ENCODE peak calls at places on chromosomes 6 and 20, in seven cellular contexts. M is uterus, O is gastrocnemius medialis, L is esophagus squamous epithelium, A is A549, K is tibial nerve, V is IMR-90. J is an unnamed sample.

GRCh38 chr20:49570161-49570827 is 2.4 kb upstream of the PTGIS start:
- DNase-seq in M (no peak), O (no peak), L (no peak), A (no peak), K (no peak), V (no peak), J (no peak)

GRCh38 chr20:38799248-38799647 is 6.2 kb upstream of the PPP1R16B start:
- DNase-seq in M (peak), O (no peak), L (no peak), A (no peak), K (no peak), V (no peak), J (no peak)

GRCh38 chr20:19026901-19027644 is 185.4 kb upstream of the SLC24A3 start:
- DNase-seq in M (no peak), O (no peak), L (no peak), A (no peak), K (no peak), V (no peak), J (no peak)

GRCh38 chr6:1086446-1086845 is 225.5 kb upstream of the FOXQ1 start:
- DNase-seq in M (no peak), O (no peak), L (no peak), A (no peak), K (no peak), V (no peak), J (no peak)

GRCh38 chr6:46184114-46184513 is 13.3 kb upstream of the ENPP5 start:
- DNase-seq in M (no peak), O (no peak), L (no peak), A (no peak), K (no peak), V (peak), J (no peak)

GRCh38 chr6:68880050-68880449 is 245.0 kb downstream of the ADGRB3 start:
- DNase-seq in M (no peak), O (no peak), L (no peak), A (no peak), K (no peak), V (no peak), J (no peak)

GRCh38 chr20:45987108-45987780 is 15.2 kb upstream of the ZNF335 start:
- DNase-seq in M (no peak), O (peak), L (no peak), A (peak), K (peak), V (peak), J (no peak)

GRCh38 chr20:38724603-38725457 is 544 bp downstream of the SLC32A1 start:
- DNase-seq in M (no peak), O (no peak), L (no peak), A (no peak), K (no peak), V (no peak), J (no peak)

GRCh38 chr6:135423649-135424128 is 73.9 kb downstream of the AHI1 start:
- DNase-seq in M (no peak), O (no peak), L (no peak), A (peak), K (no peak), V (peak), J (no peak)

GRCh38 chr6:132192646-132193045 is 208.6 kb downstream of the MOXD1 start:
- DNase-seq in M (no peak), O (no peak), L (no peak), A (no peak), K (no peak), V (no peak), J (no peak)

GRCh38 chr6:145836170-145836569 is 21.6 kb upstream of the FBXO30 start:
- DNase-seq in M (no peak), O (peak), L (no peak), A (no peak), K (no peak), V (peak), J (no peak)

GRCh38 chr20:51573576-51574243 is 31.2 kb upstream of the NFATC2 start:
- DNase-seq in M (no peak), O (peak), L (no peak), A (no peak), K (peak), V (no peak), J (no peak)

GRCh38 chr20:9258891-9259290 is 190.0 kb downstream of the PLCB4 start:
- DNase-seq in M (no peak), O (no peak), L (no peak), A (no peak), K (no peak), V (no peak), J (no peak)

GRCh38 chr6:42974919-42975505 is 4.0 kb downstream of the PEX6 start:
- DNase-seq in M (no peak), O (no peak), L (no peak), A (no peak), K (no peak), V (no peak), J (no peak)
- TF ChIP-seq POLR2A in M (no peak), O (no peak), L (no peak), A (no peak), K (no peak), V (no peak), J (no peak)

GRCh38 chr6:150627154-150627553 is 27.5 kb downstream of the PLEKHG1 start:
- DNase-seq in M (no peak), O (no peak), L (no peak), A (no peak), K (no peak), V (no peak), J (no peak)
- H3K27ac ChIP-seq in M (peak), O (no peak), L (no peak), A (no peak), K (no peak), V (no peak), J (peak)

DNA sequence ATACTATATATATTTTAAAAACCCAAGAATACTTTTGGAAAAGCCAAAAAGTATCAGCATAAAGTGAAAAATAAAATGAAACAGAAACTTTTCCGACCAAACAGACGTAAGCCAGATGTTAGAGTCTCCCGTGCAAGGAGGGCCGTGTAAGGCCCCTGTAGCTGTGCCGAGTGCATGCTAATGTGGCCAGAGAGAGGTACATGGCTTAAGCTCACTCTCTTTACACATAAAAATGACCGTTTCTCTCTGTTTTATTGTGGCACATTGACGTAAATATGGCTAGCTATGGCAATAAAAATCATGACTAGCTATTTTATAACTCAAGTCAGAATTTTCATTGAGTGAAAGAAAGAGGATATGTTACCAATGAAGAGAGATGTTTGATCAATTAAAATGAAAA is 140.2 kb upstream of the GMDS start:
- DNase-seq in M (no peak), O (no peak), L (no peak), A (no peak), K (no peak), V (no peak), J (no peak)
- TF ChIP-seq POLR2A in M (no peak), O (no peak), L (no peak), A (no peak), K (no peak), V (no peak), J (no peak)

GRCh38 chr6:108707328-108707976 is 140.8 kb upstream of the ARMC2 start:
- DNase-seq in M (no peak), O (no peak), L (no peak), A (no peak), K (no peak), V (peak), J (no peak)
- H3K27ac ChIP-seq in M (no peak), O (no peak), L (no peak), A (no peak), K (no peak), V (no peak), J (peak)

GRCh38 chr20:2527762-2528161 is 8.6 kb upstream of the TMC2 start:
- DNase-seq in M (no peak), O (no peak), L (no peak), A (no peak), K (no peak), V (no peak), J (no peak)

GRCh38 chr20:2528671-2529070 is 7.7 kb upstream of the TMC2 start:
- DNase-seq in M (no peak), O (no peak), L (no peak), A (no peak), K (no peak), V (no peak), J (no peak)

GRCh38 chr20:2523919-2524434 is 12.4 kb upstream of the TMC2 start:
- DNase-seq in M (no peak), O (no peak), L (no peak), A (no peak), K (no peak), V (no peak), J (no peak)

GRCh38 chr20:2521369-2522305 is 12.9 kb upstream of the ZNF343 start:
- DNase-seq in M (no peak), O (no peak), L (no peak), A (peak), K (no peak), V (peak), J (no peak)

GRCh38 chr20:2524435-2525272 is 11.7 kb upstream of the TMC2 start:
- DNase-seq in M (peak), O (peak), L (no peak), A (peak), K (peak), V (peak), J (peak)
- TF ChIP-seq POLR2A in M (peak), O (peak), L (no peak), A (no peak), K (no peak), V (peak), J (peak)

GRCh38 chr20:63688234-63689045 is 8.0 kb upstream of the TNFRSF6B start:
- DNase-seq in M (no peak), O (no peak), L (no peak), A (no peak), K (no peak), V (no peak), J (no peak)

GRCh38 chr20:63686094-63686491 is 10.4 kb upstream of the TNFRSF6B start:
- DNase-seq in M (no peak), O (no peak), L (no peak), A (no peak), K (no peak), V (no peak), J (no peak)

GRCh38 chr20:63689046-63690000 is 7.1 kb upstream of the TNFRSF6B start:
- DNase-seq in M (no peak), O (no peak), L (no peak), A (no peak), K (no peak), V (no peak), J (no peak)

GRCh38 chr20:63686492-63687321 is 9.7 kb upstream of the TNFRSF6B start:
- DNase-seq in M (peak), O (peak), L (no peak), A (peak), K (peak), V (peak), J (no peak)

DNA sequence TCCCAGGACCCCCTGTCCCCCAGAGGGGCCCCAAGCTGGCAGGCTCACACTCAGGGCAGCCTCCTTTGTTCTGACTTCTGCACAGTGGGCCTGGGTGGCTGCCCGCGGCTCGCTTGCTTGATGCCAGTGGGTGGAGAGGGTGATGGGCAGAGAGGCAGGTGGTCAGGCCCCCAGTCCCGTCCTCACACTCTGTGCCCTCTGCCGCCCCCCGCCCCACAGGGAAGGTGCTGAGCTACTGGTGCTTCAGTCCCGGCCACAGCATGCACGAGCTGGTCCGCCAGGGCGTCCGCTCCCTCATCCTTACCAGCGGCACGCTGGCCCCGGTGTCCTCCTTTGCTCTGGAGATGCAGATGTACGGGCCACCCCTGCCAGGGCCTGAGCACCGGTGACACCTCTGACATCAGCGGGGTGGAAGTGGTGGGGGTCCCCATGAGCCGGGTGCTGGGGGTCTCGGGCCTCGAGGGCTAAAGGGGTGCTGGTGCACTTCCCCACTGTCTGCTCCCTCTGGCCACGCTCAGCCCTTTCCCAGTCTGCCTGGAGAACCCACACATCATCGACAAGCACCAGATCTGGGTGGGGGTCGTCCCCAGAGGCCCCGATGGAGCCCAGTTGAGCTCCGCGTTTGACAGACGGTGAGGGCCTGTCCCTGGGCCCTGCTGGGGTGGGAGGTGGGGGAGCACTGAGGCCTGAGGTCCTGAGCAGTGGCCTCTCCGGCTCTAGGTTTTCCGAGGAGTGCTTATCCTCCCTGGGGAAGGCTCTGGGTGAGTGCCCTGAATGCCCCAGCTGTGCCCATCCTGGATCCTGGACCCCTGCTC is 8.8 kb upstream of the TNFRSF6B start:
- DNase-seq in M (no peak), O (no peak), L (no peak), A (no peak), K (no peak), V (no peak), J (no peak)
- H3K27ac ChIP-seq in M (peak), O (peak), L (peak), A (peak), K (peak), V (peak), J (peak)

GRCh38 chr6:81751388-81752083 is 945 bp downstream of the TENT5A start:
- DNase-seq in M (peak), O (peak), L (peak), A (peak), K (peak), V (peak), J (peak)
- TF ChIP-seq POLR2A in M (no peak), O (no peak), L (no peak), A (no peak), K (no peak), V (no peak), J (no peak)

GRCh38 chr20:8155848-8156602 is 24.0 kb downstream of the PLCB1 start:
- DNase-seq in M (no peak), O (peak), L (no peak), A (peak), K (no peak), V (peak), J (no peak)
- H3K27ac ChIP-seq in M (no peak), O (peak), L (peak), A (peak), K (no peak), V (no peak), J (peak)

DNA sequence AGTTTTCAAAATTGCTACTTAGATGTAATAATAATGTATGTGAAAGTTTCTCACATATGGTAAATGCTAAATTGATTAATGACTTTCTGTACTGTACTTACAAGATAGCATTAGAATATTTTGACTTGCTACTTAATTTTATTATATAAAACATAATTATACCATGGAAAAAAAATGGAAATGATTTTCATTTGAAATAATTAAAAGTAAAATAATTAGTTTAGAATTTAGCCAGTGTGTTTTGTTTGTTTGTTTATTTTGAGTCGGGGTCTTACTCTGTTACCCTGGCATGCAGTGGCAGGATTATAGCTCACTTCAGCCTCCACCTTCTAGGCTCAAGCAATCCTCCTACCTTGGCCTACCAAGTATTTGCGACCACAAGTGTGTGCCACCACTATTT is 7.1 kb downstream of the STXBP5 start:
- DNase-seq in M (no peak), O (no peak), L (no peak), A (no peak), K (no peak), V (no peak), J (no peak)
- TF ChIP-seq POLR2A in M (no peak), O (no peak), L (no peak), A (no peak), K (no peak), V (no peak), J (no peak)

GRCh38 chr6:108850669-108851467 is 2.6 kb downstream of the ARMC2 start:
- DNase-seq in M (peak), O (peak), L (no peak), A (no peak), K (no peak), V (no peak), J (no peak)

GRCh38 chr6:108846628-108847027 is 1.6 kb upstream of the ARMC2 start:
- DNase-seq in M (no peak), O (no peak), L (no peak), A (no peak), K (no peak), V (no peak), J (no peak)

GRCh38 chr6:108844632-108845031 is 3.6 kb upstream of the ARMC2 start:
- DNase-seq in M (no peak), O (no peak), L (no peak), A (no peak), K (no peak), V (no peak), J (no peak)

GRCh38 chr6:108847738-108848115 is 495 bp upstream of the ARMC2 start:
- DNase-seq in M (no peak), O (no peak), L (no peak), A (no peak), K (no peak), V (no peak), J (no peak)

GRCh38 chr6:108848116-108848868 is at the start of gene ARMC2:
- DNase-seq in M (peak), O (peak), L (peak), A (peak), K (peak), V (peak), J (peak)
- H3K27ac ChIP-seq in M (peak), O (peak), L (peak), A (peak), K (peak), V (peak), J (peak)

J was measured in breast epithelium.